ENCODE peak calls at places on chromosome 7, in nine cellular contexts. F is colonic mucosa; V is kidney; K is fibroblast of villous mesenchyme; U is stimulated activated CD4-positive, alpha-beta T cell treated with anti-CD3 and anti-CD28 coated beads, TNF-alpha, amount 100 ng/mL, for 4 hours; Y is H7; M is aorta; L is B cell; X is WTC11. D is an unnamed sample.

GRCh38 chr7:80478683-80479082 is 33.2 kb downstream of the GNAT3 start:
- DNase-seq in F (no peak), V (no peak), K (peak), U (no peak), Y (no peak), M (no peak), L (no peak), X (no peak), D (no peak)

GRCh38 chr7:131919920-131920709 is 363.7 kb upstream of the PODXL start:
- DNase-seq in F (no peak), V (no peak), K (no peak), U (no peak), Y (no peak), M (no peak), L (no peak), X (peak), D (no peak)

GRCh38 chr7:143407296-143408246 is 1.1 kb downstream of the EPHA1 start:
- DNase-seq in F (no peak), V (no peak), K (no peak), U (no peak), Y (peak), M (peak), L (no peak), X (no peak), D (peak)

GRCh38 chr7:149468208-149468607 is 7.3 kb upstream of the ZNF777 start:
- DNase-seq in F (no peak), V (no peak), K (peak), U (no peak), Y (no peak), M (no peak), L (no peak), X (no peak), D (no peak)

GRCh38 chr7:66169616-66170015 is 35.5 kb upstream of the TPST1 start:
- DNase-seq in F (no peak), V (no peak), K (no peak), U (no peak), Y (no peak), M (no peak), L (no peak), X (no peak), D (no peak)

GRCh38 chr7:2570021-2570420 is 11.2 kb downstream of the IQCE start:
- DNase-seq in F (no peak), V (peak), K (no peak), U (no peak), Y (no peak), M (no peak), L (no peak), X (no peak), D (no peak)

GRCh38 chr7:91767820-91768219 is 112.7 kb downstream of the MTERF1 start:
- DNase-seq in F (no peak), V (peak), K (no peak), U (no peak), Y (no peak), M (no peak), L (no peak), X (peak), D (no peak)

GRCh38 chr7:68694656-68695055 is 903.6 kb upstream of the AUTS2 start:
- DNase-seq in F (no peak), V (no peak), K (no peak), U (no peak), Y (no peak), M (no peak), L (no peak), X (no peak), D (no peak)

GRCh38 chr7:84188811-84189405 is 5.7 kb downstream of the SEMA3A start:
- DNase-seq in F (no peak), V (no peak), K (peak), U (no peak), Y (no peak), M (no peak), L (no peak), X (no peak), D (no peak)

GRCh38 chr7:50266893-50267386 is 37.6 kb upstream of the IKZF1 start:
- DNase-seq in F (peak), V (no peak), K (no peak), U (no peak), Y (no peak), M (no peak), L (no peak), X (no peak), D (peak)

GRCh38 chr7:93985101-93985500 is 19.1 kb downstream of the BET1 start:
- DNase-seq in F (no peak), V (no peak), K (peak), U (no peak), Y (no peak), M (no peak), L (no peak), X (no peak), D (no peak)

GRCh38 chr7:12490105-12490688 is 80.3 kb upstream of the SCIN start:
- DNase-seq in F (no peak), V (no peak), K (peak), U (no peak), Y (peak), M (no peak), L (no peak), X (no peak), D (no peak)

D was measured in mucosa of descending colon.